ENCODE peak calls at places on chromosomes 7 and 10, in nine cellular contexts. V is C1 segment of cervical spinal cord; L is nephron progenitor cell; O is stimulated activated CD8-positive, alpha-beta memory T cell treated with anti-CD3 and anti-CD28 coated beads, Interleukin-15, amount 100 ng/mL, for 1 hour; A is OCI-LY7; C is GM04503; E is germinal center; G is glomerular endothelial cell; Z is NCI-H1092 treated with DMSO at 0.1 percent for 48 hours. S is an unnamed sample.
A peak's percentile ranks its signal among the peaks of the same experiment; 100 is the strongest.

GRCh38 chr10:75550191-75550590 is 118.8 kb downstream of the LRMDA start:
- DNase-seq in V (no peak), L (no peak), O (no peak), A (no peak), C (no peak), E (no peak), G (no peak), Z (no peak), S (no peak)

GRCh38 chr10:51227897-51228713 is 153.8 kb downstream of the PRKG1 start:
- DNase-seq in V (no peak), L (no peak), O (no peak), A (no peak), C (no peak), E (no peak), G (no peak), Z (no peak), S (no peak)

GRCh38 chr7:5532520-5533335 is 109.1 kb upstream of the TNRC18 start:
- DNase-seq in V (peak; percentile 28), L (no peak), O (no peak), A (peak; percentile 91), C (no peak), E (peak; percentile 91), G (no peak), Z (no peak), S (no peak)

GRCh38 chr10:4384254-4384653 is 441.8 kb upstream of the AKR1E2 start:
- DNase-seq in V (no peak), L (peak; percentile 18), O (no peak), A (no peak), C (peak; percentile 61), E (no peak), G (no peak), Z (no peak), S (no peak)

GRCh38 chr7:158386866-158387820 is 200.5 kb downstream of the PTPRN2 start:
- DNase-seq in V (no peak), L (no peak), O (no peak), A (no peak), C (no peak), E (no peak), G (no peak), Z (peak; percentile 60), S (no peak)

GRCh38 chr10:100996678-100997363 is 2.8 kb upstream of the LZTS2 start:
- DNase-seq in V (peak; percentile 67), L (peak; percentile 62), O (no peak), A (peak; percentile 57), C (no peak), E (peak; percentile 73), G (no peak), Z (no peak), S (no peak)

GRCh38 chr10:102673961-102674511 is 29.8 kb downstream of the TRIM8 start:
- DNase-seq in V (peak; percentile 46), L (peak; percentile 47), O (peak; percentile 36), A (no peak), C (no peak), E (no peak), G (no peak), Z (peak; percentile 44), S (peak; percentile 60)

GRCh38 chr10:119177708-119178370 is 773 bp downstream of the PRDX3 start:
- DNase-seq in V (no peak), L (no peak), O (no peak), A (no peak), C (no peak), E (no peak), G (no peak), Z (no peak), S (no peak)

GRCh38 chr10:44628921-44629320 is 244.0 kb upstream of the CXCL12 start:
- DNase-seq in V (no peak), L (no peak), O (no peak), A (no peak), C (peak; percentile 64), E (no peak), G (no peak), Z (no peak), S (no peak)

GRCh38 chr10:14093735-14094484 is 236.8 kb downstream of the FRMD4A start:
- DNase-seq in V (no peak), L (peak; percentile 18), O (no peak), A (no peak), C (peak; percentile 15), E (no peak), G (no peak), Z (peak; percentile 41), S (no peak)

GRCh38 chr10:46542567-46543323 is 13.7 kb downstream of the GPRIN2 start:
- DNase-seq in V (no peak), L (peak; percentile 0), O (no peak), A (no peak), C (no peak), E (no peak), G (no peak), Z (no peak), S (no peak)

GRCh38 chr7:16978358-16979244 is 96.8 kb upstream of the AGR3 start:
- DNase-seq in V (no peak), L (no peak), O (no peak), A (no peak), C (peak; percentile 64), E (no peak), G (no peak), Z (no peak), S (no peak)

GRCh38 chr10:68156373-68157185 is 47.3 kb downstream of the MYPN start:
- DNase-seq in V (peak; percentile 34), L (peak; percentile 45), O (peak; percentile 28), A (peak; percentile 69), C (no peak), E (peak; percentile 55), G (peak; percentile 69), Z (no peak), S (peak; percentile 31)

GRCh38 chr7:17185690-17186070 is 112.8 kb upstream of the AHR start:
- DNase-seq in V (no peak), L (no peak), O (no peak), A (no peak), C (peak; percentile 9), E (peak; percentile 17), G (no peak), Z (no peak), S (no peak)

S was measured in tibial nerve.